ENCODE peak calls at places on chromosomes 7 and 10, in nine cellular contexts. R is GM23248, D is GM23338, Z is stomach, X is body of pancreas, J is mesendoderm, Y is A673, Q is neural progenitor cell, S is upper lobe of right lung. I is an unnamed sample. For H3K4me1, the result is how much of the 10 kb centered on the place peaks cover.

GRCh38 chr7:13217762-13218161 is 530.3 kb downstream of the ARL4A start:
- DNase-seq in R (no peak), D (no peak), Z (no peak), X (no peak), J (no peak), Y (no peak), Q (no peak), S (no peak), I (no peak)

GRCh38 chr7:32179567-32179966 is 109.4 kb upstream of the PDE1C start:
- DNase-seq in R (peak), D (no peak), Z (no peak), X (no peak), J (no peak), Y (no peak), Q (no peak), S (no peak), I (no peak)

GRCh38 chr10:66837990-66838389 is 87.8 kb upstream of the LRRTM3 start:
- DNase-seq in R (peak), D (no peak), Z (no peak), X (no peak), J (no peak), Y (peak), Q (no peak), S (no peak), I (no peak)

GRCh38 chr10:122727426-122727825 is 27.8 kb upstream of the C10orf120 start:
- DNase-seq in R (no peak), D (no peak), Z (no peak), X (no peak), J (peak), Y (no peak), Q (no peak), S (no peak), I (no peak)

GRCh38 chr7:18798018-18798906 is 302.7 kb downstream of the HDAC9 start:
- DNase-seq in R (no peak), D (peak), Z (no peak), X (no peak), J (peak), Y (no peak), Q (no peak), S (no peak), I (no peak)

GRCh38 chr7:132837529-132837928 is 244.4 kb downstream of the CHCHD3 start:
- DNase-seq in R (peak), D (no peak), Z (no peak), X (no peak), J (no peak), Y (no peak), Q (no peak), S (no peak), I (no peak)

GRCh38 chr7:128884561-128885369 is 22.1 kb downstream of the ATP6V1F start:
- DNase-seq in R (no peak), D (no peak), Z (no peak), X (no peak), J (no peak), Y (no peak), Q (no peak), S (peak), I (no peak)

GRCh38 chr10:97350138-97350537 is 15.6 kb upstream of the FRAT2 start:
- DNase-seq in R (no peak), D (no peak), Z (no peak), X (no peak), J (no peak), Y (no peak), Q (no peak), S (no peak), I (no peak)

GRCh38 chr10:97444212-97444611 is 1.6 kb downstream of the EXOSC1 start:
- DNase-seq in R (no peak), D (no peak), Z (no peak), X (no peak), J (no peak), Y (no peak), Q (no peak), S (no peak), I (no peak)

GRCh38 chr10:119139464-119140067 is 25.9 kb downstream of the SFXN4 start:
- DNase-seq in R (peak), D (peak), Z (peak), X (no peak), J (peak), Y (peak), Q (peak), S (no peak), I (peak)

GRCh38 chr7:30888783-30889182 is 22.9 kb upstream of the AQP1 start:
- DNase-seq in R (peak), D (no peak), Z (no peak), X (no peak), J (peak), Y (peak), Q (no peak), S (no peak), I (peak)

GRCh38 chr10:73209705-73210104 is 37.4 kb downstream of the DNAJC9 start:
- DNase-seq in R (peak), D (no peak), Z (no peak), X (no peak), J (no peak), Y (no peak), Q (no peak), S (no peak), I (no peak)

GRCh38 chr7:136405931-136406777 is 429.0 kb upstream of the MTPN start:
- DNase-seq in R (peak), D (peak), Z (peak), X (peak), J (peak), Y (peak), Q (peak), S (no peak), I (peak)

GRCh38 chr7:90721869-90722431 is 125.8 kb downstream of the CDK14 start:
- DNase-seq in R (no peak), D (no peak), Z (no peak), X (no peak), J (no peak), Y (no peak), Q (no peak), S (no peak), I (no peak)

GRCh38 chr7:90720970-90721768 is 125.0 kb downstream of the CDK14 start:
- DNase-seq in R (peak), D (peak), Z (peak), X (peak), J (no peak), Y (peak), Q (no peak), S (no peak), I (peak)

GRCh38 chr7:90726120-90726519 is 130.0 kb downstream of the CDK14 start:
- DNase-seq in R (peak), D (no peak), Z (no peak), X (no peak), J (no peak), Y (no peak), Q (no peak), S (no peak), I (no peak)

GRCh38 chr7:90723233-90723632 is 127.1 kb downstream of the CDK14 start:
- DNase-seq in R (no peak), D (no peak), Z (no peak), X (no peak), J (no peak), Y (no peak), Q (no peak), S (no peak), I (no peak)

GRCh38 chr7:90723866-90724265 is 127.7 kb downstream of the CDK14 start:
- DNase-seq in R (no peak), D (no peak), Z (no peak), X (no peak), J (no peak), Y (no peak), Q (no peak), S (no peak), I (peak)
- H3K27ac ChIP-seq in R (no peak), D (no peak), Z (no peak), X (peak), J (no peak), Y (peak), Q (no peak), S (no peak), I (peak)

DNA sequence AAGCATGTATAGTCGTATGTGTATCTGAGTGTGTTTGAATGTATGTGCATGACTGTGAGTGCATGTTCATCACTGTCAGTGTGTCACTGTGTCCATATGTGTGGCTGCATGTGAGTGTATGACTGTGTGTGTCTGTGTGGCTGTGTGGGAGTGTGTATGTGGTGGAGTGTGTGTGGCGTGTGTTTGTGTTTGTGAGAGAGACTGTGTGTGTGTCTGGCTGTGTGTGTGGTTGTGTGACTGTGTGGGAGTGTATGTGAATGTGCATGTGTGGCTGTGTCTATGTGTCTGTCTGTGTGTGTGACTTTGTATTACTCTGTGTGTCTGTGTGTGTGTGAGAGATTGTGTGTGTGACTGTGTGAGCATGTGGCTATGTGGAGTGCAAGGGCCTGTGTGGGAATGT is 502.4 kb downstream of the DNAJB6 start:
- DNase-seq in R (no peak), D (no peak), Z (no peak), X (no peak), J (no peak), Y (no peak), Q (no peak), S (no peak), I (no peak)
- H3K4me1 ChIP-seq in R (under half), D (under half), Z (under half), X (under half), J (under half), Y (under half), Q (half or more), S (under half), I (under half)

DNA sequence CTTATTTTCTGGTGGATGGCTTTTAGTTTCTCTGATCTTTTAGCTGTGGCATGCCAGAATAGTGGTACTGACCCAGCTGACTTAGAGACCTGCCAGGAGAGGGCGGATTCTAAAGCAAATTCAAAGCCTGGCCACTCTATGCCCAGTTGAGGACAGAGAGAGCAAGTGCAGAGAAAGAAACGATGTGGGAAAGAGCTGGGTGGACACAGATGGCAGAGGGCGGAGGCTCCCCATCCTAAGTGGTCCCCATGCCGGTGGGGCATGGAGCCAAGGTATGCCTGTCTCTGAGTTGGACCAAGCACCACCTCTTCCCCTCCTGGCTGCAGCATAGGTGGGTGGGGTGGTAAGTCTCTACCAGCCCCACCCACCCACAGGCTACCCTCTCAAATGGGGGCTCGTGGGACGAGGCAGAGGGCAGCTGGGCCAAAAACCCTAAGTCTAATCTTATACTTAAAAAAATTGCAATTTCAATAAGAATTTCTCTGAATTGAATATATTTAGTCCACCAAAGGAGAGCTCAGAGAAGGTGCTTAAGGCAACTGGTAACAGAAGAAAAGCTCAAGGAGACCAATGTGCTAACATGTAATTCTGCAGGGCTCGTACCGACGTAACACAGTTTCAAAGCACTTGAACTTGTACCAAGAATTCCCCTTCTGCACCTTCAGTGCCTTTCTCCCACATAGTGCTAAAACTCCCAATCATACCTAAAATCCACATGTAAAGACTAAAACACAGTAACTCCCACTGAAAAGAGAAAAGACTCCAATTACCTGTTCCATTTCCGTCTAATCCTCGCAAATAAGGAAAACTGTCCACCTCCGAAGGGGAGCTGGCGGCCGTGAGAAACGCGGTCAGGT is 85.7 kb upstream of the NMT2 start:
- DNase-seq in R (no peak), D (no peak), Z (no peak), X (peak), J (no peak), Y (no peak), Q (no peak), S (no peak), I (no peak)
- H3K4me3 ChIP-seq in R (no peak), D (peak), Z (peak), X (no peak), J (no peak), Y (no peak), Q (no peak), S (peak), I (no peak)

GRCh38 chr7:40437498-40437897 is 302.7 kb downstream of the SUGCT start:
- DNase-seq in R (peak), D (no peak), Z (no peak), X (no peak), J (peak), Y (no peak), Q (no peak), S (no peak), I (peak)
- H3K27ac ChIP-seq in R (peak), D (no peak), Z (no peak), X (peak), J (no peak), Y (no peak), Q (no peak), S (no peak), I (peak)

DNA sequence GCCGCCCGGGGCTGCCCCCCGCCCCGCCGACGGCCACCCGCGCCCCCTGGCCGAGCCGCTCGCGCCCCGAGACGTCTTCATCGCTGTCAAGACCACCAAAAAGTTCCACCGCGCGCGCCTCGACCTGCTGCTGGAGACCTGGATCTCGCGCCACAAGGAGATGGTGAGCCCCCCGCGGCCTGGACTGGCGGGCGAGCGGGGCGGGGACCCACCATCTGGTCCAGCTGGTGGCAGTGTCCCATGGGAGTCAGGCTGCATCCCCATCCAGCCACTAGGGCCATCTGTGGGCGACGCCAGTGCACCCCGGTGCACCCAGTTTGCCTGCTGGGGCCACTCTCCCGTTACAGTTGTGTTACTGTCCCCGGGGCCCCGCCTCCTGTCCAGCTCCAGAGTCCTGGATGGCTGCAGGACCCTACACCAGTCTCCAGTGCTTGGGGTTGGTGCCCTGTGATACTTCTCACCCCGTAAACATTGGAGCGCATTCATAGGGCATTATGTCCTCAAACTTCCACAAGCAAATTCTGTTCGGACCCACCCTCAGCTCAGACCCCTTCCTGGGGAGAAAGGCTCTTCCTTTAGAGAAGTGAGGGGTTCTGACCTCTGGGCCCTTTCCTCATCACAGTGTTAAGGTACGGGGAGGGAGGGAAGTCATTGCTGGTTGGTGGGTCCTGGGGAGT is 695 bp downstream of the LFNG start:
- DNase-seq in R (peak), D (peak), Z (no peak), X (peak), J (no peak), Y (no peak), Q (peak), S (no peak), I (peak)
- H3K4me1 ChIP-seq in R (under half), D (half or more), Z (half or more), X (half or more), J (under half), Y (under half), Q (half or more), S (half or more), I (half or more)

GRCh38 chr10:5268743-5269142 is 72.1 kb downstream of the AKR1C4 start:
- DNase-seq in R (no peak), D (no peak), Z (no peak), X (no peak), J (no peak), Y (no peak), Q (no peak), S (no peak), I (no peak)

GRCh38 chr10:5268234-5268633 is 71.6 kb downstream of the AKR1C4 start:
- DNase-seq in R (no peak), D (no peak), Z (no peak), X (no peak), J (no peak), Y (no peak), Q (no peak), S (no peak), I (no peak)

GRCh38 chr10:5274795-5275194 is 78.2 kb downstream of the AKR1C4 start:
- DNase-seq in R (no peak), D (no peak), Z (no peak), X (no peak), J (no peak), Y (no peak), Q (no peak), S (no peak), I (no peak)

GRCh38 chr10:5272065-5272803 is 75.6 kb downstream of the AKR1C4 start:
- DNase-seq in R (no peak), D (no peak), Z (no peak), X (no peak), J (no peak), Y (no peak), Q (no peak), S (no peak), I (no peak)

GRCh38 chr10:5271526-5271925 is 74.9 kb downstream of the AKR1C4 start:
- DNase-seq in R (no peak), D (no peak), Z (no peak), X (no peak), J (no peak), Y (no peak), Q (no peak), S (no peak), I (no peak)
- H3K4me3 ChIP-seq in R (no peak), D (no peak), Z (no peak), X (no peak), J (no peak), Y (no peak), Q (no peak), S (no peak), I (no peak)

GRCh38 chr10:132178046-132178445 is 8.7 kb upstream of the DPYSL4 start:
- DNase-seq in R (no peak), D (no peak), Z (no peak), X (no peak), J (no peak), Y (no peak), Q (no peak), S (no peak), I (no peak)
- H3K27ac ChIP-seq in R (no peak), D (no peak), Z (no peak), X (no peak), J (no peak), Y (no peak), Q (no peak), S (no peak), I (no peak)

DNA sequence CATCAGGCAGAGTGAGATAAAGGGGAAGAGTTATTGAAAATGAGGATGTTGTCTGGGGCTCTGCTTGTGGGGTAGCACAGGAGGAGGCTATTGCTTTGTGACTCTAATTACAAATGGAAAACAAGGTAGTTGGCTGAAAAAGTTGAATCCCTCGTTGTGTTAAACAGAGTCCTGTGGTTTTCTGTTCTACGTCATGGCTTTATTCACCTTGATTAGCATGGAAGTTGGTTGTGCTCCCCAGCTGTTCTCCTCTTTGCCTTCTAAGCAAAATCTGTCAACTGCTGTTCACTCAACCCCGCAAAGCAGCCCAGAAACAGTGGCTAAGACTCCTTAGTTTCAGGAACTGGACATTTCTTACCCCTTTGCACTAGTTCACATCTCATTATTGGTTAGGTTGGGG is 128.9 kb downstream of the SNX10 start:
- DNase-seq in R (no peak), D (no peak), Z (no peak), X (no peak), J (no peak), Y (no peak), Q (peak), S (no peak), I (no peak)
- H3K4me1 ChIP-seq in R (under half), D (under half), Z (under half), X (under half), J (under half), Y (under half), Q (under half), S (under half), I (under half)